ENCODE peak calls at places on chromosomes 7 and 10, in nine cellular contexts. X is CD8-positive, alpha-beta T cell; L is stimulated activated CD4-positive, alpha-beta T cell treated with anti-CD3 and anti-CD28 coated beads, Interleukin-15, amount 100 ng/mL, for 24 hours; Y is T-helper 17 cell; D is NCI-H1092; O is A549; U is activated CD4-positive, alpha-beta T cell treated with anti-CD3 and anti-CD28 coated beads for 48 hours; F is posterior cingulate gyrus; I is EH. S is an unnamed sample.

GRCh38 chr10:69961864-69962745 is 90.5 kb upstream of the MACROH2A2 start:
- DNase-seq in X (no peak), L (no peak), Y (no peak), D (no peak), O (no peak), U (no peak), F (no peak), I (no peak), S (no peak)

GRCh38 chr7:98294798-98295382 is 13.4 kb downstream of the BRI3 start:
- DNase-seq in X (no peak), L (peak; percentile 39), Y (no peak), D (peak; percentile 30), O (peak; percentile 75), U (peak; percentile 59), F (peak; percentile 43), I (peak; percentile 60), S (peak; percentile 95)

GRCh38 chr7:96657347-96658010 is 52.2 kb downstream of the SEM1 start:
- DNase-seq in X (no peak), L (no peak), Y (no peak), D (no peak), O (no peak), U (no peak), F (no peak), I (no peak), S (peak; percentile 31)

GRCh38 chr7:47591655-47592572 is 10.0 kb upstream of the TNS3 start:
- DNase-seq in X (no peak), L (no peak), Y (no peak), D (no peak), O (peak; percentile 96), U (no peak), F (no peak), I (peak; percentile 85), S (peak; percentile 92)

GRCh38 chr10:101558206-101558605 is 29.9 kb downstream of the POLL start:
- DNase-seq in X (no peak), L (no peak), Y (no peak), D (no peak), O (no peak), U (no peak), F (no peak), I (no peak), S (no peak)

GRCh38 chr10:74058658-74059057 is 60.7 kb downstream of the VCL start:
- DNase-seq in X (no peak), L (peak; percentile 12), Y (peak; percentile 18), D (peak; percentile 37), O (peak; percentile 61), U (peak; percentile 27), F (no peak), I (no peak), S (no peak)

GRCh38 chr7:36972140-36972518 is 247.8 kb upstream of the AOAH start:
- DNase-seq in X (no peak), L (no peak), Y (no peak), D (no peak), O (no peak), U (no peak), F (no peak), I (no peak), S (peak; percentile 19)

GRCh38 chr10:3852147-3852904 is 67.3 kb upstream of the KLF6 start:
- DNase-seq in X (peak; percentile 56), L (peak; percentile 77), Y (peak; percentile 41), D (no peak), O (peak; percentile 97), U (peak; percentile 77), F (peak; percentile 36), I (peak; percentile 98), S (peak; percentile 77)

GRCh38 chr10:14560794-14561765 is 213.6 kb downstream of the FAM107B start:
- DNase-seq in X (no peak), L (peak; percentile 44), Y (no peak), D (no peak), O (no peak), U (no peak), F (peak; percentile 48), I (no peak), S (no peak)

GRCh38 chr10:80528901-80529300 is 8.8 kb upstream of the SH2D4B start:
- DNase-seq in X (no peak), L (no peak), Y (no peak), D (no peak), O (no peak), U (no peak), F (no peak), I (no peak), S (no peak)

GRCh38 chr7:116188-116981 is 76.0 kb upstream of the FAM20C start:
- DNase-seq in X (no peak), L (no peak), Y (no peak), D (no peak), O (no peak), U (no peak), F (no peak), I (no peak), S (no peak)

GRCh38 chr7:921071-921461 is 33.4 kb downstream of the ADAP1 start:
- DNase-seq in X (no peak), L (no peak), Y (no peak), D (no peak), O (no peak), U (no peak), F (peak; percentile 2), I (no peak), S (no peak)

GRCh38 chr10:3485287-3485686 is 299.7 kb downstream of the KLF6 start:
- DNase-seq in X (no peak), L (no peak), Y (no peak), D (no peak), O (no peak), U (no peak), F (no peak), I (no peak), S (no peak)

GRCh38 chr10:49433069-49433468 is 37.2 kb upstream of the DRGX start:
- DNase-seq in X (no peak), L (no peak), Y (no peak), D (no peak), O (no peak), U (no peak), F (no peak), I (no peak), S (no peak)